ENCODE peak calls at places on chromosomes 7 and 10, in seven cellular contexts. M is OCI-LY7; D is GM23248; H is hepatocyte; V is NT2/D1; L is CD4-positive, CD25-positive, alpha-beta regulatory T cell; Y is CD8-positive, alpha-beta memory T cell. J is an unnamed sample. For H3K4me1, the result is how much of the 10 kb centered on the place peaks cover.

GRCh38 chr10:14123066-14123465 is 207.7 kb downstream of the FRMD4A start:
- DNase-seq in H (no peak), M (no peak), D (peak), Y (no peak), L (no peak), V (no peak), J (no peak)

GRCh38 chr7:90430614-90431445 is 27.6 kb downstream of the CLDN12 start:
- DNase-seq in M (no peak), L (no peak), H (no peak), V (no peak), Y (no peak), D (peak), J (no peak)

GRCh38 chr10:30176182-30176581 is 116.8 kb upstream of the JCAD start:
- DNase-seq in D (peak), V (no peak), Y (no peak), M (no peak), L (no peak), H (no peak), J (no peak)

GRCh38 chr10:63681965-63682704 is 160.9 kb downstream of the REEP3 start:
- DNase-seq in D (peak), V (no peak), Y (no peak), L (no peak), M (no peak), H (peak), J (no peak)

GRCh38 chr7:90401989-90402388 is 1.3 kb upstream of the CLDN12 start:
- DNase-seq in H (no peak), L (no peak), D (peak), Y (no peak), V (no peak), M (no peak), J (no peak)

GRCh38 chr7:39851466-39852045 is 98.5 kb upstream of the CDK13 start:
- DNase-seq in H (no peak), L (no peak), Y (no peak), V (no peak), M (no peak), D (no peak), J (no peak)

GRCh38 chr7:50197547-50197946 is 104.5 kb upstream of the ZPBP start:
- DNase-seq in L (peak), Y (no peak), H (peak), M (no peak), D (no peak), V (no peak), J (no peak)

GRCh38 chr7:17304926-17305325 is 6.5 kb downstream of the AHR start:
- DNase-seq in H (peak), Y (peak), L (peak), D (peak), M (no peak), V (no peak), J (no peak)

GRCh38 chr7:28984631-28985030 is 26.5 kb upstream of the TRIL start:
- DNase-seq in Y (no peak), D (peak), L (no peak), V (peak), M (no peak), H (peak), J (no peak)

GRCh38 chr7:101597941-101598340 is 31.2 kb downstream of the MYL10 start:
- DNase-seq in L (no peak), M (no peak), D (no peak), H (no peak), Y (no peak), V (no peak), J (no peak)

GRCh38 chr10:71548494-71548846 is 151.8 kb downstream of the CDH23 start:
- DNase-seq in Y (no peak), H (peak), V (no peak), L (no peak), D (peak), M (no peak), J (no peak)

GRCh38 chr7:142811154-142811737 is 40.5 kb downstream of the PRSS2 start:
- DNase-seq in V (no peak), Y (peak), D (peak), H (peak), L (no peak), M (peak), J (no peak)

GRCh38 chr7:42739591-42739990 is 172.3 kb downstream of the C7orf25 start:
- DNase-seq in D (peak), H (no peak), L (no peak), M (no peak), Y (no peak), V (no peak), J (no peak)

GRCh38 chr10:122112625-122113160 is 123.7 kb downstream of the TACC2 start:
- DNase-seq in V (peak), Y (no peak), M (no peak), H (peak), L (no peak), D (peak), J (peak)

GRCh38 chr10:96044686-96045085 is 1.3 kb downstream of the CCNJ start:
- DNase-seq in V (no peak), D (peak), M (no peak), H (peak), L (no peak), Y (no peak), J (no peak)

GRCh38 chr10:97543025-97543546 is 29.5 kb upstream of the ANKRD2 start:
- DNase-seq in Y (no peak), D (peak), H (peak), L (no peak), V (no peak), M (no peak), J (peak)

GRCh38 chr10:111347386-111348005 is 270.7 kb downstream of the ADRA2A start:
- DNase-seq in M (no peak), Y (no peak), H (peak), L (no peak), V (no peak), D (no peak), J (peak)

GRCh38 chr7:102933763-102934162 is 21.0 kb downstream of the LRRC17 start:
- DNase-seq in L (no peak), H (peak), D (peak), Y (no peak), V (no peak), M (no peak), J (no peak)

GRCh38 chr10:43202657-43203490 is 64.0 kb downstream of the RASGEF1A start:
- DNase-seq in L (peak), H (peak), M (peak), V (no peak), Y (no peak), D (peak), J (peak)

GRCh38 chr7:94280836-94281235 is 113.9 kb upstream of the COL1A2 start:
- DNase-seq in M (no peak), H (no peak), Y (no peak), L (no peak), V (no peak), D (no peak), J (peak)

GRCh38 chr10:123584419-123584775 is 81.8 kb upstream of the GPR26 start:
- DNase-seq in Y (no peak), V (no peak), D (no peak), H (no peak), L (no peak), M (no peak), J (no peak)

GRCh38 chr7:116465125-116465524 is 34.4 kb upstream of the CAV2 start:
- DNase-seq in Y (no peak), D (no peak), V (no peak), H (no peak), M (no peak), L (no peak), J (no peak)

DNA sequence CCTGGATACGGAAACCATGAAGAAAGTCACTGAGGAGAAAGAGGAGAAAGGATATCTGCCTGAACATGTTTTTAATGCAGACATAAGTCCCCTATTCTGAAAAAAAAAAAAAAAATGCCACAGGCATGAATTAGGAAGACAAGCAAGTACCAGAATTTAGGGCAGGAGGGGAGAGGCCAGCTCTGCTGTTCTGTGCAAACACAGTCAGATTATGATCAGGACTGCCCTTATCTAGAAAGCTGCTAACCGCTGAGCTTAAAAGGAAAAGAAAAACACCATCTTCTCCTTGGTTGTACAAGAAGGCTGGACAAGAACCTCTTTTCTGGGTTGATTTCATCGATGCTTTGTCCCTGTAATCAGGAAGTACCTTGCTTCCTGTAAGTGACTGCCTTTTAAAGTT is 15.3 kb upstream of the PWWP2B start:
- DNase-seq in V (no peak), D (no peak), H (no peak), L (no peak), Y (no peak), M (no peak), J (no peak)
- H3K4me1 ChIP-seq in V (under half), D (under half), H (under half), L (under half), Y (under half), M (under half), J (under half)

DNA sequence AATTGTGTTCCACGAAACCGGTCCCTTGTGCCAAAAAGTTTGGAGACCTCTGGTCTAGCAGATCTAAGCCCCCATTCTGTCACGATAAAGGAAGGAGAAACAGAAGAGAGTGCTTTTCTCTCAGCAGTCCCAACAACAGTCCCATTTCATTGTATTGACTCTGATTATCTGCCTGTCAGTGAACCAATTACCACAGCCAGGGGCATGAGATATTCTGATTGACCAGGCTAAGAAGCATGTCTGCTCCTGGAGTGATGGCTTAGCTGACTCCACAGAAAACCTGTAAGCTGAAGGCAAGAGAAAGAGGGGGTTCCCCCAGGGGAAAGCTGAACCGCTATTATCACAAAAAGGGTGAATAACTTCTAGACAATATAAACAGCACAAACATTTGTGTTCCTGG is 765.4 kb downstream of the SORCS1 start:
- DNase-seq in Y (no peak), V (no peak), D (no peak), L (no peak), H (no peak), M (no peak), J (no peak)
- H3K4me1 ChIP-seq in Y (under half), V (under half), D (under half), L (under half), H (under half), M (under half), J (under half)

DNA sequence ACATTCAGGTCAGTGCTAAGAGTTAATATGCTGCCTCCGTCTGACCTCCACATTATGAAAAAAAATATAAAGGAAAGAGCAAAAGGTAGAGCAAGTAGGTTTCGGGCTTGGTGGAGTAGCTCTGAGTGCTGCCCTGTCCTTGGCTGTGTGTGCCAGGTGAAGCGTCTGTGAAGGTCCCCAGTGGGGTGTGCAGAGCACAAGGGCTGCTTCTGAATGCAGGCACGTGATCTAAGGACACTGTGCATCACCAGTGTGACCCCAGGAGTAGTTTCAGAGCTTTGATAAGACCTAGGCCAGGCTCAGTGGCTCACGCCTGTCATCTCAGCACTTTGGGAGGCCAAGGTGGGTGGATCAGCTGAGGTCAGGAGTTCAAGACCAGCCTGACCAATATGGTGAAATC is 36.0 kb downstream of the KLF6 start:
- DNase-seq in L (no peak), V (no peak), Y (no peak), H (no peak), D (no peak), M (no peak), J (no peak)
- H3K4me1 ChIP-seq in L (under half), V (under half), Y (under half), H (under half), D (under half), M (under half), J (under half)

DNA sequence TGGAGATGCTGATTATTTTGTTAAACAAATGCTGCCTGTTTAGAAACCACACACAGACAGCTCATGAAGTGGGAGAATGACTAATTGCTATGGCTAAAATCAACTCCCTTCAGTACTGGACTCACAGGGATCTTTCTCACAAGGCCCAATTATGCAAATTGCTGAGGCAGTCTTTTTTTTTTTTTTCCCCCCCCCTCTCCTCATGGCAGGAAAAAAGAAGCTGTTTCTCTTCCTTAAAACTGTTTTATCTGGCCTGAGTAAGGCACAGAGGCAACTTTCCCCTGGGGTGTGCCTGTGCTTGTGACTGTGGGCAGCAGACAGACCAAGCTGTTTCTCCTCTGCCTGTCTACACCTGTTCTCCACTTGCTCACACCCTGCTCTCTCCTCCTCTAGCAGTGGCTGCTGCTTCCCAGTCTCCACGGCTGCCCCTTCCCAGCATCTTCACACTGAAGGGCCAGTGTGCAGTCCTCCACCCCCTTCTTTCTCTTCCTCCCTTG is 65.4 kb upstream of the STEAP1B start:
- DNase-seq in H (no peak), D (peak), V (no peak), M (peak), Y (no peak), L (no peak), J (no peak)
- H3K4me1 ChIP-seq in H (under half), D (half or more), V (under half), M (under half), Y (under half), L (under half), J (under half)

GRCh38 chr7:158272509-158273137 is 315.0 kb downstream of the PTPRN2 start:
- DNase-seq in V (no peak), M (no peak), Y (no peak), L (no peak), D (no peak), H (no peak), J (peak)
- H3K4me1 ChIP-seq in V (under half), M (under half), Y (under half), L (under half), D (under half), H (under half), J (under half)

GRCh38 chr7:129843982-129844840 is 108.5 kb downstream of the UBE2H start:
- DNase-seq in V (no peak), Y (no peak), D (peak), L (no peak), H (no peak), M (peak), J (no peak)

GRCh38 chr7:129845972-129846327 is 106.8 kb downstream of the UBE2H start:
- DNase-seq in L (no peak), V (no peak), H (no peak), M (no peak), D (peak), Y (no peak), J (no peak)

GRCh38 chr7:129845178-129845971 is 107.4 kb downstream of the UBE2H start:
- DNase-seq in D (peak), V (no peak), H (no peak), L (no peak), M (no peak), Y (no peak), J (no peak)

GRCh38 chr7:129841465-129841864 is 111.3 kb downstream of the UBE2H start:
- DNase-seq in L (no peak), M (no peak), H (no peak), Y (no peak), D (no peak), V (no peak), J (no peak)

GRCh38 chr7:129843365-129843898 is 109.3 kb downstream of the UBE2H start:
- DNase-seq in M (no peak), L (no peak), H (no peak), V (peak), Y (no peak), D (no peak), J (no peak)
- H3K4me1 ChIP-seq in M (under half), L (under half), H (under half), V (under half), Y (under half), D (under half), J (under half)

DNA sequence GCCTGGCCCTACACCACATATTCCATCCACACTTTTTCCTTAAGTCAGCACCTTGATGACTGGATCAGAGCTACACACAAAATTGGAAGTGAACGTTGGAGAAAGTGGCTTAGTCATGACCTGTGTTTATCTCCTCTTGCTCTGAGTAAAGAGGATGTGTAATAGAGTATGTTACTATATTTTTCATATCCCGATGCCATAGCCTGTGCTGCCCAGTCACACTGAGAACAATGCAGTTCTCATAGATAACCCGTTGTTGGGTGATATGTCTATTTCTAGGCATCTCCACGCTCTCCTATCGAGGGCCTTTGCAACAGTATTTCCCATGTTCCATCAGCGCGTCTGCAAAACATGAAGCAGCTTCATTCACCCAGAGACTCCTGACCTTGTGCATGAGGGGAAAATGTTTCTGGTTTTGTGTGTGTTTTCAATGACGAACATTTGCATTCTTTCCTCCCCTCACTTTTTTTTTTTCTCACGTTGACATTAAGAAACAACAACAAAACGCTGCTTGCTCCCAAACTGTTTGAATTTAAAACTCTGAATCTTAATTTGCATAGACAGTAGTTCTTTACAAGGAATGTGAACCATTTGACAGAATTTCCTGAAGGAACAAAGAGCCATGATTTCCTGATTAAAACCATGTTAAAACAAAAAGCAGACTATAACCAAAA is 43.4 kb downstream of the GRK5 start:
- DNase-seq in Y (no peak), D (peak), L (no peak), V (no peak), M (no peak), H (no peak), J (no peak)
- H3K4me1 ChIP-seq in Y (under half), D (half or more), L (under half), V (under half), M (under half), H (half or more), J (under half)

GRCh38 chr7:73742753-73743641 is 4.4 kb upstream of the ABHD11 start:
- DNase-seq in H (peak), L (no peak), M (peak), V (peak), D (no peak), Y (no peak), J (peak)
- H3K4me1 ChIP-seq in H (under half), L (under half), M (under half), V (under half), D (under half), Y (under half), J (under half)